ENCODE peak calls at places on chromosomes 4 and X, in four cellular contexts. X, J, U and D are unnamed samples.

GRCh38 chr4:185559913-185560281 is 24.6 kb upstream of the PDLIM3 start:
- DNase-seq in U (no peak), J (peak), X (no peak), D (peak)

GRCh38 chr4:165106518-165106917 is 6.1 kb downstream of the TMEM192 start:
- DNase-seq in X (no peak), J (no peak), U (no peak), D (no peak)

GRCh38 chr4:8308856-8309771 is 39.6 kb downstream of the HTRA3 start:
- DNase-seq in X (peak), J (peak), U (peak), D (peak)

GRCh38 chr4:38574559-38575333 is 89.3 kb upstream of the KLF3 start:
- DNase-seq in X (no peak), J (peak), U (no peak), D (no peak)

GRCh38 chrX:25878806-25879205 is 259.3 kb upstream of the MAGEB18 start:
- DNase-seq in J (no peak), X (no peak), U (no peak), D (no peak)

GRCh38 chr4:57023104-57023503 is 44.4 kb downstream of the POLR2B start:
- DNase-seq in X (no peak), U (no peak), J (no peak), D (no peak)

GRCh38 chr4:178553201-178553600 is 1111.0 kb upstream of the AGA start:
- DNase-seq in J (no peak), U (no peak), X (no peak), D (no peak)

GRCh38 chrX:140091276-140091886 is 126.1 kb upstream of the CXorf66 start:
- DNase-seq in J (peak), U (peak), X (no peak), D (peak)

GRCh38 chr4:828641-829271 is 2.8 kb upstream of the CPLX1 start:
- DNase-seq in J (no peak), U (no peak), X (peak), D (peak)

GRCh38 chrX:148593146-148593545 is 92.7 kb downstream of the AFF2 start:
- DNase-seq in X (no peak), J (no peak), U (no peak), D (no peak)

GRCh38 chr4:116055857-116056827 is 942.7 kb upstream of the NDST4 start:
- DNase-seq in X (no peak), U (no peak), J (no peak), D (no peak)

GRCh38 chr4:117085185-117085701 is at the start of gene TRAM1L1:
- DNase-seq in X (peak), U (peak), J (peak), D (peak)

GRCh38 chrX:150092549-150092948 is 154.3 kb upstream of the EOLA2 start:
- DNase-seq in U (no peak), J (no peak), X (no peak), D (no peak)

GRCh38 chrX:123083924-123084323 is 100.2 kb upstream of the GRIA3 start:
- DNase-seq in J (no peak), X (no peak), U (no peak), D (no peak)

GRCh38 chrX:144801786-144802185 is 445.5 kb upstream of the SPANXN1 start:
- DNase-seq in U (no peak), X (no peak), J (no peak), D (no peak)
- TF ChIP-seq CTCF in U (no peak), X (no peak), J (no peak), D (no peak)

GRCh38 chrX:79408623-79409322 is 41.6 kb upstream of the ITM2A start:
- DNase-seq in U (no peak), X (no peak), J (no peak), D (no peak)

GRCh38 chrX:79413963-79414362 is 46.8 kb upstream of the ITM2A start:
- DNase-seq in U (no peak), X (no peak), J (no peak), D (no peak)

GRCh38 chrX:79415056-79415455 is 47.9 kb upstream of the ITM2A start:
- DNase-seq in X (no peak), U (no peak), J (no peak), D (no peak)

GRCh38 chrX:79409657-79410056 is 42.5 kb upstream of the ITM2A start:
- DNase-seq in J (no peak), X (no peak), U (no peak), D (no peak)

DNA sequence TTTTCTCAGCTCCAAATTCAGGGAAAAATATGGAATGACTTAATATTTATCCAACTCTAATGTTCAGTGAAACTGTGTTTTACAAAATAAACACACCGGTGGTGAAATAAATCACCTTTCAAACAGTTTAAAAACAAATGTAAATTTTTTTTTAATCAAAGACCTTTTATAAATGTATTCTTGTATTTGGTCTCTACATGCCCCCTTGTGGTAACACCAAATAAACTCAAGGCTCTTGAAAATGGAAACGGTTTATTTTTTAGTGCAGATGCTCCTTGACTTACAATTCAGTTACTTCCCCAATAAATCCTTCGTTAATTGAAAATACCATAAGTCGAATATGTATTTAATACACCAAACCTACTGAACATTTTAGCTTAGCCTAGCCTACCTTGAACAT is 45.9 kb upstream of the ITM2A start:
- DNase-seq in J (no peak), U (no peak), X (no peak), D (no peak)
- TF ChIP-seq CTCF in J (no peak), U (peak), X (no peak), D (peak)

GRCh38 chr4:23333946-23334878 is 555.6 kb downstream of the PPARGC1A start:
- DNase-seq in U (no peak), J (peak), X (peak), D (peak)
- TF ChIP-seq CTCF in U (no peak), J (no peak), X (no peak), D (peak)

GRCh38 chrX:133250184-133251080 is 32.3 kb upstream of the TFDP3 start:
- DNase-seq in X (no peak), U (no peak), J (no peak), D (no peak)

GRCh38 chrX:133254666-133255065 is 36.5 kb upstream of the TFDP3 start:
- DNase-seq in J (no peak), U (no peak), X (no peak), D (no peak)

GRCh38 chrX:133246921-133247320 is 28.8 kb upstream of the TFDP3 start:
- DNase-seq in U (no peak), J (no peak), X (no peak), D (no peak)

GRCh38 chrX:133248177-133248576 is 30.0 kb upstream of the TFDP3 start:
- DNase-seq in X (no peak), U (no peak), J (no peak), D (no peak)

DNA sequence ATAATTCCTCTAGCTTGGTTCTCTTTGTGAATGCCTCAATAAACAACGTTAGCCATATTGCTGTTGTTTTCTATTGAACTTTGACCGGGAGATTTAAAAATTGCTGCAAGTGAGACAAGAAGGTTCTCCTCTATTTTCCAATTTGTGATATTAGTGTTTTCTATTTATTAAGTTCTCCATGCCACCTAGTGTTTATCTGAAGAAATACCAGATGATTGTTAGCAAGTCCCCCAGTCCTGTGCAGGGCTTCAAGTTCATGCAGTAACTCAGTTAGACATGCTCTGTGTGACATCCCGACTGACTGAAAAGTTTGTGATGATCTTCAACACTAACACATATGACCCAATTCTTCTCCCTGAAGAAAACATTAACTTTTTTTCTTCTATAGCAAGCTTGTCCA is 31.5 kb upstream of the TFDP3 start:
- DNase-seq in U (no peak), X (no peak), J (no peak), D (no peak)
- TF ChIP-seq CTCF in U (no peak), X (no peak), J (no peak), D (peak)

DNA sequence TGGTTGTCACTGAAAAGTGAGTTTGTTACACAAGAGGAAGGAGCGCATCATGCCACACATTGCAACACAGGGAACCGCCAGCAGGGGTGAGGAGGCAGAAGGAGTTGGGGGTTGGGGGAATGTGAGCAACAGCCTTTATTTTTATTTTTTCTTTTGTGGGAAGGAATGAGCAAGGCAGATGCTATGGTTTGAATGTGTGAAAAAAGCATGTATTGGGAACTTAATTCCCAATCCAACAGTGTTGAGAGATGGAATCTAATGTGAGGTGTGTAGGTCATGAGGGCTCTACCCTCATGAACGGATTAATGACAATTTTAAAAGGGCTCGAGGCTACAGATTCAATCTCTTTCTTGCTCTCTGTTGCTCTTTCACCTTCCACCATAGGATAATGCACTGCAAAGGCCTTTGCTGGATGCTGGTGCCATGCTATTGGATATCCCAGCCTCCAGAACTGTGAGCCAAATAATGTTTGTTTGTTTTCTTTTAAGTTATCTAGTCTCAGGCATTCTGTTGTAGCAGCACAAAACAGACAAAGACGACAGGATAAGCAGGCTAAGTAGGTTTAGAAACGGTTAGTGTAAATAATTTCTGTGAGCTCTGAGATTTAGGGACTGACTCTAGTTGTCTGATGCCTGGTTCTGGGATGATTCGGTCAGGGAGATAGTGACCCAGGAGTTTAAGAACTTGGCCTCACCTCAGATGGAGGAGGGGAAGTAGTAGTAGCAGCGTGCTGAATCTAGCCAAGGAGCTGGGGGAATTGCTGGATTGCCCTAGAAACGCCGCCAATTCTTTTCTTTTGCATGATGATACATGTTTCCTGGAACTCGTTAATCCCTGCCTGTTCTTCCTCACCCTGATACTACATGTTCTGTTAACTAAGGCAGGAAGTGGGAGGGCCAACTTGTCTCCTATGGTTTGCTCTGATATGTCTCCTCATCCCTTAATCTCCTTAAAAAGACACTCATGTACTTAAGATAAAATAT is 156.6 kb upstream of the CTSO start:
- DNase-seq in X (peak), J (no peak), U (no peak), D (peak)
- TF ChIP-seq CTCF in X (no peak), J (no peak), U (no peak), D (peak)

DNA sequence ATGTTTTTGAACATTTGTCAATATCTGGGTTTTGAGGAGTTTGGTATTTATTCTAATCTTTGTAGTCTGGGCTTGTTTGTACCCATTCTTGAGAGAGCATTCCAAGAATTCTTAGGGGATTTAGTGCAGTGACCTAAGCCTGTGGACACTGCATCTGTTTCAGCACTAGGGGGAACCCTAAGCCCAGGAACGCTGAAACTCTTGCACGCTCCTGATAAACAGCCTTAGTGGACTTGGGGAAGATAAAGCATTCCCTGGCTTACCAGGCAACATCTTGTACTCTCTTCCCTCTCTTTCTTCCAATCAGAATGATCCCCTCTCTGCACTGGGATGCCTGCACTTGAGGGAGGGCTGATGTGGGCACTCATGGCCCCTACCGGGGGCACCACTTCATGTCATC is 654.9 kb upstream of the HTR2C start:
- DNase-seq in U (no peak), J (peak), X (no peak), D (peak)
- TF ChIP-seq CTCF in U (no peak), J (peak), X (no peak), D (peak)

GRCh38 chr4:13704020-13704419 is 76.5 kb upstream of the BOD1L1 start:
- DNase-seq in X (no peak), J (peak), U (no peak), D (no peak)

GRCh38 chr4:13704761-13705160 is 77.2 kb upstream of the BOD1L1 start:
- DNase-seq in X (no peak), J (no peak), U (no peak), D (no peak)

GRCh38 chr4:13700196-13701140 is 72.9 kb upstream of the BOD1L1 start:
- DNase-seq in X (no peak), U (no peak), J (no peak), D (no peak)

GRCh38 chr4:13703096-13703495 is 75.6 kb upstream of the BOD1L1 start:
- DNase-seq in J (no peak), X (no peak), U (no peak), D (no peak)

GRCh38 chr4:13701937-13702446 is 74.5 kb upstream of the BOD1L1 start:
- DNase-seq in J (no peak), X (no peak), U (no peak), D (no peak)
- TF ChIP-seq CTCF in J (no peak), X (no peak), U (no peak), D (no peak)